ENCODE peak calls at places on chromosomes 3 and 15, in four cellular contexts. W is K562, Y is HepG2, X is SK-N-SH. Z is an unnamed sample.

GRCh38 chr3:73056365-73057150 is 4.9 kb upstream of the EBLN2 start:
- DNase-seq in Y (peak), X (peak), W (no peak), Z (no peak)

GRCh38 chr3:65439641-65440040 is 599.1 kb downstream of the MAGI1 start:
- DNase-seq in Y (peak), X (peak), W (peak), Z (peak)

GRCh38 chr3:47870156-47870555 is 67.2 kb downstream of the DHX30 start:
- DNase-seq in Y (no peak), X (no peak), W (no peak), Z (no peak)

GRCh38 chr15:58070801-58071418 is 5.4 kb upstream of the ALDH1A2 start:
- DNase-seq in W (peak), Y (peak), X (peak), Z (peak)

GRCh38 chr3:177977381-177978158 is 558.7 kb upstream of the KCNMB2 start:
- DNase-seq in W (no peak), X (no peak), Y (no peak), Z (no peak)

GRCh38 chr3:195829897-195830254 is 18.1 kb upstream of the MUC4 start:
- DNase-seq in Y (no peak), X (no peak), W (no peak), Z (no peak)

GRCh38 chr3:121943434-121943833 is 49.2 kb downstream of the SLC15A2 start:
- DNase-seq in W (no peak), X (no peak), Y (peak), Z (no peak)

GRCh38 chr3:69819283-69819682 is 80.0 kb downstream of the MITF start:
- DNase-seq in W (no peak), X (no peak), Y (no peak), Z (no peak)

GRCh38 chr3:7421065-7421464 is 560.1 kb downstream of the GRM7 start:
- DNase-seq in Y (no peak), W (no peak), X (no peak), Z (no peak)
- TF ChIP-seq FOXJ3 in Y (no peak), W (no peak), X (no peak), Z (no peak)

GRCh38 chr3:49607105-49607591 is 52.9 kb downstream of the BSN start:
- DNase-seq in Y (no peak), W (no peak), X (no peak), Z (no peak)
- TF ChIP-seq FOXJ3 in Y (no peak), W (no peak), X (no peak), Z (no peak)

GRCh38 chr3:143182861-143183667 is 63.5 kb downstream of the CHST2 start:
- DNase-seq in Y (no peak), W (no peak), X (no peak), Z (no peak)
- TF ChIP-seq FOXJ3 in Y (no peak), W (no peak), X (no peak), Z (no peak)

DNA sequence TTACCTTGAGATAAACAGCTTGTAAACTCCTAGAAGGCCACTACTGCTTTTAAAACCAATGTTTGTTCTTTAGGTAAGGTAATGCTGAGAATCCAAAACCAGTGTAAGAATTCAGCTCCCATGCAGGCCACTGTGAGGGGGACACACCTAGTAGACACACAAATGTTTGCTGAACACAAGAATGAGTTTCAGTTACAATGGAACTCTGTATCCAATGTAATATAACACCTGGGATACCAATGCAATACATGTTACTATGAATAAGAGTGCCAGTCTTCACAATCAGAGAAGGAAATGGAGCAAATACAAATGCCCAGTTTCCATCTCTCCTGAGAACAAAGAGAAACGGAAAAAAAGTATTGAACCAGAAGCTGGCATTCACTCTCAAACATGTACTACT is 65.9 kb downstream of the IGF2BP2 start:
- DNase-seq in X (no peak), W (no peak), Y (peak), Z (no peak)
- TF ChIP-seq FOXJ3 in X (no peak), W (no peak), Y (no peak), Z (no peak)